ENCODE peak calls at places on chromosomes 13 and 19, in four cellular contexts. One of them, this sample, is unnamed.

GRCh38 chr13:21058361-21058760 is 3.0 kb downstream of the LATS2 start:
- DNase-seq in mucosa of descending colon: no peak
- DNase-seq in posterior cingulate gyrus: no peak
- DNase-seq in stomach: no peak
- DNase-seq in this sample: peak

GRCh38 chr19:50777830-50778303 is 7.6 kb downstream of the GPR32 start:
- DNase-seq in posterior cingulate gyrus: peak
- DNase-seq in mucosa of descending colon: no peak
- DNase-seq in stomach: no peak
- DNase-seq in this sample: peak

GRCh38 chr13:79735228-79735627 is 254.3 kb downstream of the NDFIP2 start:
- DNase-seq in stomach: no peak
- DNase-seq in mucosa of descending colon: no peak
- DNase-seq in posterior cingulate gyrus: no peak
- DNase-seq in this sample: peak

GRCh38 chr13:97182065-97182890 is 39.9 kb upstream of the MBNL2 start:
- DNase-seq in posterior cingulate gyrus: no peak
- DNase-seq in mucosa of descending colon: no peak
- DNase-seq in stomach: no peak
- DNase-seq in this sample: no peak

GRCh38 chr19:39568604-39569003 is 28.6 kb upstream of the EID2 start:
- DNase-seq in mucosa of descending colon: no peak
- DNase-seq in stomach: no peak
- DNase-seq in posterior cingulate gyrus: no peak
- DNase-seq in this sample: peak

GRCh38 chr19:55109527-55110291 is 7.7 kb downstream of the PPP1R12C start:
- DNase-seq in posterior cingulate gyrus: no peak
- DNase-seq in mucosa of descending colon: no peak
- DNase-seq in stomach: no peak
- DNase-seq in this sample: no peak

GRCh38 chr19:850221-850978 is 1.7 kb upstream of the ELANE start:
- DNase-seq in posterior cingulate gyrus: no peak
- DNase-seq in mucosa of descending colon: peak
- DNase-seq in stomach: peak
- DNase-seq in this sample: peak

GRCh38 chr13:60756306-60756705 is 359.3 kb downstream of the TDRD3 start:
- DNase-seq in stomach: no peak
- DNase-seq in mucosa of descending colon: no peak
- DNase-seq in posterior cingulate gyrus: no peak
- DNase-seq in this sample: no peak

GRCh38 chr19:46631481-46631880 is 4.5 kb downstream of the GNG8 start:
- DNase-seq in stomach: no peak
- DNase-seq in posterior cingulate gyrus: no peak
- DNase-seq in mucosa of descending colon: no peak
- DNase-seq in this sample: peak

GRCh38 chr19:44796701-44797115 is 12.2 kb upstream of the BCAM start:
- DNase-seq in posterior cingulate gyrus: peak
- DNase-seq in mucosa of descending colon: no peak
- DNase-seq in stomach: peak
- DNase-seq in this sample: no peak

GRCh38 chr13:27044837-27045570 is 126.6 kb downstream of the USP12 start:
- DNase-seq in stomach: no peak
- DNase-seq in mucosa of descending colon: no peak
- DNase-seq in posterior cingulate gyrus: no peak
- DNase-seq in this sample: no peak

GRCh38 chr19:5367530-5368133 is 27.0 kb upstream of the PTPRS start:
- DNase-seq in mucosa of descending colon: no peak
- DNase-seq in posterior cingulate gyrus: no peak
- DNase-seq in stomach: no peak
- DNase-seq in this sample: no peak

This sample was measured in RPMI7951.